ENCODE peak calls at places on chromosomes 11 and 22, in four cellular contexts. One of them, this sample, is unnamed.

GRCh38 chr11:119742263-119742861 is 13.4 kb upstream of the NECTIN1 start:
- DNase-seq in K562: no peak
- DNase-seq in astrocyte of the cerebellum: no peak
- DNase-seq in fibroblast of lung: no peak
- DNase-seq in this sample: no peak

GRCh38 chr22:46583571-46583970 is 36.6 kb upstream of the GRAMD4 start:
- DNase-seq in astrocyte of the cerebellum: no peak
- DNase-seq in fibroblast of lung: no peak
- DNase-seq in K562: no peak
- DNase-seq in this sample: no peak

GRCh38 chr11:61682093-61682732 is 2.0 kb downstream of the DAGLA start:
- DNase-seq in astrocyte of the cerebellum: no peak
- DNase-seq in K562: no peak
- DNase-seq in fibroblast of lung: no peak
- DNase-seq in this sample: no peak

GRCh38 chr22:34102633-34103032 is 182.4 kb upstream of the LARGE1 start:
- DNase-seq in fibroblast of lung: no peak
- DNase-seq in astrocyte of the cerebellum: no peak
- DNase-seq in K562: no peak
- DNase-seq in this sample: no peak

GRCh38 chr11:123430736-123431356 is 777 bp downstream of the GRAMD1B start:
- DNase-seq in fibroblast of lung: peak
- DNase-seq in K562: no peak
- DNase-seq in astrocyte of the cerebellum: no peak
- DNase-seq in this sample: peak

GRCh38 chr11:16606784-16607674 is 131.4 kb upstream of the C11orf58 start:
- DNase-seq in astrocyte of the cerebellum: no peak
- DNase-seq in fibroblast of lung: peak
- DNase-seq in K562: peak
- DNase-seq in this sample: no peak

GRCh38 chr11:24375896-24376295 is 121.0 kb upstream of the LUZP2 start:
- DNase-seq in astrocyte of the cerebellum: no peak
- DNase-seq in K562: no peak
- DNase-seq in fibroblast of lung: peak
- DNase-seq in this sample: no peak

GRCh38 chr11:10934293-10934850 is 76.5 kb upstream of the ZBED5 start:
- DNase-seq in fibroblast of lung: no peak
- DNase-seq in astrocyte of the cerebellum: no peak
- DNase-seq in K562: peak
- DNase-seq in this sample: peak

GRCh38 chr11:33402066-33402465 is 144.9 kb downstream of the HIPK3 start:
- DNase-seq in K562: peak
- DNase-seq in astrocyte of the cerebellum: no peak
- DNase-seq in fibroblast of lung: no peak
- DNase-seq in this sample: no peak

GRCh38 chr11:73623651-73624050 is 22.7 kb upstream of the PLEKHB1 start:
- DNase-seq in astrocyte of the cerebellum: no peak
- DNase-seq in fibroblast of lung: no peak
- DNase-seq in K562: no peak
- DNase-seq in this sample: no peak

GRCh38 chr22:37169412-37169811 is 18.6 kb downstream of the C1QTNF6 start:
- DNase-seq in astrocyte of the cerebellum: no peak
- DNase-seq in K562: no peak
- DNase-seq in fibroblast of lung: no peak
- DNase-seq in this sample: no peak

GRCh38 chr11:27459191-27459590 is 13.4 kb downstream of the LGR4 start:
- DNase-seq in fibroblast of lung: no peak
- DNase-seq in K562: no peak
- DNase-seq in astrocyte of the cerebellum: no peak
- DNase-seq in this sample: no peak

GRCh38 chr22:50085211-50085999 is at the start of gene MLC1:
- DNase-seq in K562: peak
- DNase-seq in fibroblast of lung: peak
- DNase-seq in astrocyte of the cerebellum: no peak
- DNase-seq in this sample: peak

GRCh38 chr11:12750181-12750580 is 76.0 kb downstream of the TEAD1 start:
- DNase-seq in fibroblast of lung: no peak
- DNase-seq in K562: no peak
- DNase-seq in astrocyte of the cerebellum: no peak
- DNase-seq in this sample: no peak

GRCh38 chr11:86186420-86186819 is 58.1 kb upstream of the EED start:
- DNase-seq in K562: no peak
- DNase-seq in fibroblast of lung: no peak
- DNase-seq in astrocyte of the cerebellum: no peak
- DNase-seq in this sample: no peak

DNA sequence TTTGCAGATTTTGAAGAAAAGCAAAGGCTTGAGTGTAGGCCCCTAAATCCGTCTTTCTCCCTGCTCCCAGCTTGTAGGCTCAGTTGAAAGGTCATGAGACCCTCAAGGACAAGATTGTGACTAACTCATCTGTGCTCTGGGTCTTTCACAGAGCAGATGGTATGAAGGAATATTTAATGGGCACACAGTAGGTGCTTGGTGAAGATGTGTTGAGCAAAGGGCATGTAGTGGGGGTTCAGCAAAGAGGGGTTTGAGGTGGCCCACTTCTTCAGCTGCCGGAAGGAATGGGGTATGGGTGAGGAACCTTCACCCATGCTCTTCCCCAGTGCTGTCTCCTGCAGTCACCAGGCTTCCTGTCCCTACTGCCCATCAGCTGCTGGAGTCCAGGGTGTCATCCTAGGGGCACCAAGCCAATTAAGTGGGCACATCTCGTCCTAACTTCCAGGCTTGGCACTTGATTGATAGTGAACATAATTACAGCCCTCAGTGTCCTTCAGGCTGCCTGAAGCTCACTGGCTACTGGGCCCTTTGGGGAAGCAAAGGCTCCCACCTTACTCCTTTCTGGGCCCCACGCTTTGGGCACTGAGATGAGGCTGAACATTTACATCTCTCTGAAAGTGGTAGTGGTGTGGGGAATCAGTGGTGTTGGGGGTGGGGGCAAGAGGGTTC is 15.0 kb downstream of the DGAT2 start:
- DNase-seq in K562: no peak
- DNase-seq in astrocyte of the cerebellum: no peak
- DNase-seq in fibroblast of lung: no peak
- DNase-seq in this sample: no peak
- H3K4me3 ChIP-seq in K562: no peak
- H3K4me3 ChIP-seq in astrocyte of the cerebellum: no peak
- H3K4me3 ChIP-seq in fibroblast of lung: no peak
- H3K4me3 ChIP-seq in this sample: no peak

DNA sequence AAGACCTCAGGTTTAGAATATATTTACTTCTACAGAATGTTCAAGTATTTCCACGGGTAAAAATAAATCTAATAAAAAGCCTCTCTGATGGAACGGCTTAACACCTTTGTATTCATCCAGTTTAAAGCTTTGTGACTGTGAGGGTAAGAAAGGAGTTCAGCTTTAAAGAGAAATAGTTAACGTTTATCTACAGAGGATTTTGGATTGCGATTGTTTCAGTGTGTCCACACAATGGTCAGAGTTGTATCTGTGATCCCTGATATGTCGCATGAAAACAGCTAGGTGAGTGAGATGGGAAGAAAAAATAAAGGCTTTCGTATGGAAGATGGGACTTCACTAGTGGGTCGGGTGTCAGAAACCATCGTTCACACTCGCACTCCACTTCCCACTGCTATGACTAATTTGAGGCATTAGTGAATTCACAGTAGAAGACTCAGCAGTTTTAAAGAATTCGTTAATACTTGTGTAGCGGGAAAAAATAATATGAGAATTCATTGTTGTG is 1.6 kb downstream of the APLP2 start:
- DNase-seq in fibroblast of lung: peak
- DNase-seq in astrocyte of the cerebellum: no peak
- DNase-seq in K562: peak
- DNase-seq in this sample: no peak
- H3K4me3 ChIP-seq in fibroblast of lung: peak
- H3K4me3 ChIP-seq in astrocyte of the cerebellum: peak
- H3K4me3 ChIP-seq in K562: peak
- H3K4me3 ChIP-seq in this sample: peak

DNA sequence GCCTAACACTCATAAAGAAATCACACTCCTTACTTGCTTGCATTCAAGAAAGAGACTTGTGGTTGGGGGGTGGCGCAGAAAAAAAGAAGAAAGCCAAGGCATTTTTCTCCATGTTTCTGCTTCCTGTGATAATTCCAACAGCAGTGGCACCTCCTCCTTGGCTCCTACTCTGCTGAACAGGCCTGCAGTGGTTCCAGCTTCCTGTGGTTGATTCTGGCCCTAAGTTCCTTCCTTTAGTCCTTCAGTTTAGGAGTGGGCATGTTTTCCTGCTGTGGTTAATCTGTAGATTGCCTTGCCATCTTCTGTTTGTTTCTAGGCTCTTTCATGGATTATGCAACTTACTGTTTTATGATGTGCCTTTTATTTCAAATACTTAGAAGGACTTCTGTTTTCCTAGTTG is 940.4 kb downstream of the DLG2 start:
- DNase-seq in K562: no peak
- DNase-seq in fibroblast of lung: no peak
- DNase-seq in astrocyte of the cerebellum: peak
- DNase-seq in this sample: no peak
- H3K4me3 ChIP-seq in K562: no peak
- H3K4me3 ChIP-seq in fibroblast of lung: no peak
- H3K4me3 ChIP-seq in astrocyte of the cerebellum: no peak
- H3K4me3 ChIP-seq in this sample: no peak

DNA sequence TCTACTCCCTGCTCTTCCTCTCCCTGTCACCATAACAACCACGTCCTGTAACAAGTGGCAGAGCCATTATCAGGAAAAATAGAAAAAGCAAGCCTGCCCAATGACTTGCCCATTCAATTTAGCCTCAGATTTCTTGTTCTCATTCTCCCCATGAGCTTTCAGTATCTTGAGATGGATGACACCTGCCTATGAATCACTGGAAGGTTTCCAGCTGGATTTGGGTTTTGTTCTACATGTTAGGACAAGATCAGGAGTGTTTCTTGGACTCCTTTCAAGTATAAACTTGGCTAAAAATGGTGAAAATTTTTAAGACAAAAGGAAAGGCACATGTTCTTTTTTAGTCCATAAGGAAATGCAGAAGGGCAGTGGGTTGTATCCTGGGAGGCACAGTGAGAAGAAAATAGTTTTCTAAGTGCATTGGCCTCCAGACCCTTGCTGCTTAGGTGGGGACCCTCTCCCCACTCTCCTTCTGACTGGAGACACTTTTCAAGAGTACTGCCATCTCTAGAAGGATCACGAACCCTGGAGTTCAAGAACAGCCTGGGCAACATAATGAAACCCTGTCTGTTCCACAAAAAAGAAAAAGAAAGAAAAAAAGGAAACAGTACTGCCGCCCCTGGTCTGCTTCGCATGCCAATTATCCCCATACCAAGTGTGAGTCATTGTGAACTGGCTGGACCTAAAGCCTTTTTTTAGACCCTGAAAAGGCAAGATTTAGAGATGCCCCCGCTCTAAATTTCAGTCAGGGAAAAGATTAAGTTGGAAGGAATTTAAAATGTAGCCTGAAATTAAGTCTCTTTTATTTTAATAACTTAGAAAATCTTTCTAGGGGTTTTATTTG is 51.0 kb downstream of the MTNR1B start:
- DNase-seq in fibroblast of lung: peak
- DNase-seq in astrocyte of the cerebellum: peak
- DNase-seq in K562: no peak
- DNase-seq in this sample: no peak
- H3K4me3 ChIP-seq in fibroblast of lung: no peak
- H3K4me3 ChIP-seq in astrocyte of the cerebellum: no peak
- H3K4me3 ChIP-seq in K562: no peak
- H3K4me3 ChIP-seq in this sample: no peak

DNA sequence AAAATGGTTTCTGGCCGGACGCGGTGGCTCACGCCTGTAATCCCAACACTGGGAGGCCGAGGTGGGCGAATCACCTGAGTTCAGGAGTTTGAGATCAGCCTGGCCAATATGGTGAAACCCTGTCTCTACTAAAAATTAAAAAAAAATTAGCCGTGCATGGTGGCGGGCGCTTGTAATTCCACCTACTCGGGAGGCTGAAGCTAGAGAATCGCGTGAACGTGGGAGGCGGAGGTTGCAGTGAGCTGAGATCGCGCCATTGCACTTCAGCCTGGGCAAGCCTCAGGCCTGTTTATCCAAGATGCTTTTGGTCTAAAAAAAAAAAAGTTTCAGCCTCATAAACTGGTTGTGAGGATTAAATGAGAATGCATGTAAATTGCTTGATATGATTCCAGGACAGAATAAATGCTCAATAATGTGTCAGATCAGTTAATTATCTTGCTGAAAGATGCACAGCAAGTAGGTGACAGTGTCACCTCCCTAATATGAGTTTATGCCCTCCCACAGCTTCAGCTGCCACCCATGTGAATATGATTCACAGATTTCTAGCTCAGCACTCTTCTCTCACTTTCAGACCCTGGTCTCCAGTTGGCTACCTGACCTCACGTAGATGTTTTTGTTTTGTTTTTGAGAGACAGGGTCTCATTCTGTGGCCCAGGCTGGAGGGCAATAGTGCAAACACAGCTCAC is 1.1 kb upstream of the ALG8 start:
- DNase-seq in astrocyte of the cerebellum: no peak
- DNase-seq in K562: peak
- DNase-seq in fibroblast of lung: no peak
- DNase-seq in this sample: peak
- H3K4me3 ChIP-seq in astrocyte of the cerebellum: peak
- H3K4me3 ChIP-seq in K562: peak
- H3K4me3 ChIP-seq in fibroblast of lung: peak
- H3K4me3 ChIP-seq in this sample: peak

GRCh38 chr22:27434898-27435297 is 366.7 kb downstream of the MN1 start:
- DNase-seq in astrocyte of the cerebellum: no peak
- DNase-seq in fibroblast of lung: no peak
- DNase-seq in K562: no peak
- DNase-seq in this sample: no peak
- H3K4me3 ChIP-seq in astrocyte of the cerebellum: no peak
- H3K4me3 ChIP-seq in fibroblast of lung: no peak
- H3K4me3 ChIP-seq in K562: no peak
- H3K4me3 ChIP-seq in this sample: no peak

DNA sequence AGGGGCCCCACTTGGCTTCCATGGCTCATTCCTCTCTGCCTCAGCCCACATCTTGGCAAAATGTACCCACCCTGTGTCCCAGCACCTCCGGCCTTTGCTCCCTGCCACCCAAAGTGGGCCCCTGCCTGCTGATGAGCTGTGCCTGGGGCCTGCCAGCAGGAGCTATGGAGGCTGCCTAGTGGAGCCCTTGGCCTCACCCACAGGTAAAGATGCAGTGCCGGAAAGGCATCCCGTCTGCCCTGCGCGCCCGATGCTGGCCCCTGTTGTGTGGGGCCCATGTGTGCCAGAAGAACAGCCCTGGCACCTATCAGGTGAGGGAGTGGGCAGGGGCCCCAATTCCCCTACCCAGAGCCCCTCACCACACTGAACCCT is 1.3 kb downstream of the TBC1D10C start:
- DNase-seq in astrocyte of the cerebellum: no peak
- DNase-seq in fibroblast of lung: no peak
- DNase-seq in K562: no peak
- DNase-seq in this sample: no peak
- H3K4me3 ChIP-seq in astrocyte of the cerebellum: no peak
- H3K4me3 ChIP-seq in fibroblast of lung: no peak
- H3K4me3 ChIP-seq in K562: no peak
- H3K4me3 ChIP-seq in this sample: peak

This sample was measured in CD4-positive, CD25-positive, alpha-beta regulatory T cell.